ENCODE peak calls at places on chromosome 7, in eight cellular contexts. W is epithelial cell of esophagus, G is astrocyte, Y is lower leg skin, P is choroid plexus epithelial cell, O is A549, A is IMR-90, L is AG09309. T is an unnamed sample.

GRCh38 chr7:6258440-6259182 is 13.8 kb downstream of the CYTH3 start:
- DNase-seq in W (no peak), G (peak), Y (no peak), P (peak), O (no peak), A (peak), L (no peak), T (no peak)

GRCh38 chr7:124618871-124619270 is 146.7 kb downstream of the GPR37 start:
- DNase-seq in W (no peak), G (no peak), Y (no peak), P (no peak), O (no peak), A (no peak), L (no peak), T (no peak)

GRCh38 chr7:18019562-18019961 is 8.1 kb downstream of the PRPS1L1 start:
- DNase-seq in W (peak), G (peak), Y (no peak), P (peak), O (peak), A (peak), L (peak), T (no peak)

GRCh38 chr7:148883233-148884048 is 650 bp downstream of the EZH2 start:
- DNase-seq in W (no peak), G (no peak), Y (peak), P (no peak), O (peak), A (no peak), L (no peak), T (peak)

GRCh38 chr7:134083766-134084487 is 43.2 kb upstream of the LRGUK start:
- DNase-seq in W (peak), G (peak), Y (no peak), P (peak), O (no peak), A (peak), L (peak), T (no peak)

GRCh38 chr7:67625257-67625713 is 628.7 kb downstream of the TYW1 start:
- DNase-seq in W (peak), G (peak), Y (peak), P (peak), O (peak), A (peak), L (no peak), T (peak)

GRCh38 chr7:154674191-154674590 is 328.7 kb downstream of the PAXIP1 start:
- DNase-seq in W (no peak), G (no peak), Y (no peak), P (no peak), O (no peak), A (no peak), L (no peak), T (no peak)

GRCh38 chr7:55028011-55028410 is 9.2 kb downstream of the EGFR start:
- DNase-seq in W (no peak), G (no peak), Y (no peak), P (no peak), O (no peak), A (peak), L (no peak), T (no peak)

GRCh38 chr7:104230606-104231005 is 22.8 kb upstream of the ORC5 start:
- DNase-seq in W (no peak), G (peak), Y (no peak), P (peak), O (no peak), A (peak), L (no peak), T (no peak)

GRCh38 chr7:72462311-72462710 is 50.2 kb upstream of the CALN1 start:
- DNase-seq in W (no peak), G (no peak), Y (peak), P (no peak), O (no peak), A (no peak), L (no peak), T (no peak)

DNA sequence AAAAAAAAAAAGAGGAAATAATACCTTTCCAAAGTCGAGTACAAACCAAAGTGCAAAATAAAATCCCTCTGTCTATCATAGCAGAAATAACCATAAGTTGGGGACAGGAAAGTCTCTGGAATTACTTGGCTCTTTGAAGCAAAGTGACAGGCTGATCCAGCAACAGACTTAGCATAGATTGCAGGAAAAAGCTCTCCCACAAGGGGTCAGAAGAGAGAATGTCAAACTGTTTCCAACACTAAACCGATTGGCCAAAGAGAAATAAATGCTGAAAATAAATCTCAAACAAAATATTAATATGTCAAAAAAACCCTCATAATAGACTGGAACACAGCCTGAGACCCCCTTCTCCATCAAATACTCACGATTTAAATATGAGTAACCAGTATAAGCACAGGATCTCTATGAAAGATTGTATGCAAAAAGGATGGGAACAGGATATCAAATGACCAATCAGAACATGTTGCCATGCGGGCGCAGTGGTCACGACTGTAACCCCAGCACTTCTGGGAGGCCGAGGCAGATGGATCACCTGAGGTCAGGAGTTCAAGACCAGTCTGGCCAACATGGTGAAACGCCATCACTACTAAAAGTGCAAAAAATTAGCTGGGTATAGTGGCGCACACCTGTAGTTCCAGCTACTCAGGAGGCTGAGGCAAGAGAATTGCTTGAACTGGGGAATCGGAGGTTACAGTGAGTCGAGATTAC is 1000.7 kb upstream of the LRRN3 start:
- DNase-seq in W (peak), G (peak), Y (no peak), P (peak), O (no peak), A (peak), L (no peak), T (no peak)
- TF ChIP-seq CTCF in W (peak), G (peak), Y (no peak), P (peak), O (peak), A (peak), L (no peak), T (no peak)

DNA sequence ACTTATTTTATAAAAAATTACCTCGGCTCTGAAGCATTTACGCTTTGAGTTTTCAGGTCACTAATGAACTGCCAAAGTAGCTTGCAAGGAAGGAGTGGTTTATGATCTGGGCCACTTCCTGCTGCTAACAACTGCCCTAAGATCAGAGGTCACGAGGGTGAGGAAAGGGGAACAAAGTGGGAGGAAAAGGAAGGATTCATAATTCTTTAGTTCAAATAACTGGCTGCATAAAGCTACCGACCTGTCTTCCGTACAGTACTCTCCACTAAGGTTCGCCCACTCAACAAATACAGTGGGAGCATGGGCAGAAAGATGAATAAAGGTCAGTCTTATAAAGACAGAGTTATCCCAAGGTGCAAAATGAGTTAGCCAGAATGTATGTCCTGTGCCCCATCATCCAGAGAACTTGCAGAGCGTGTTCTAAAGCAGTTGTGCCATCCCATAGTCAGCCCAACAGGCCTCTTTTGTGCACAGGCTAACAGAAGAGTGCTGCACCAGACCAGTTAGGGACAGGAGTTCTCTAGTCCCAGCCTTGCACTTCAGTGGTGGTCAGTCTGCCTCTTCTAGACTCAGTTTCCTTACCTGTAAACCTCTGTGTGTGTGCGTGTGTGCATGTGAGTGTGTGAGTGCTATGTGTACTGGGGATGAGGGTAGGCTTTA is 65.9 kb downstream of the CREB3L2 start:
- DNase-seq in W (peak), G (no peak), Y (no peak), P (no peak), O (no peak), A (no peak), L (no peak), T (no peak)
- H3K4me3 ChIP-seq in W (no peak), G (no peak), Y (no peak), P (no peak), O (no peak), A (no peak), L (no peak), T (no peak)

GRCh38 chr7:48528689-48529088 is 357.4 kb downstream of the ABCA13 start:
- DNase-seq in W (no peak), G (no peak), Y (no peak), P (no peak), O (no peak), A (no peak), L (no peak), T (no peak)
- TF ChIP-seq CTCF in W (no peak), G (no peak), Y (no peak), P (no peak), O (no peak), A (no peak), L (no peak), T (no peak)

GRCh38 chr7:128881458-128882125 is 18.9 kb downstream of the ATP6V1F start:
- DNase-seq in W (no peak), G (no peak), Y (no peak), P (no peak), O (no peak), A (no peak), L (no peak), T (no peak)

GRCh38 chr7:128882134-128882533 is 19.5 kb downstream of the ATP6V1F start:
- DNase-seq in W (no peak), G (no peak), Y (no peak), P (no peak), O (no peak), A (no peak), L (no peak), T (no peak)

GRCh38 chr7:128884561-128885369 is 22.1 kb downstream of the ATP6V1F start:
- DNase-seq in W (no peak), G (no peak), Y (no peak), P (no peak), O (no peak), A (no peak), L (no peak), T (no peak)

GRCh38 chr7:128885370-128886187 is 22.9 kb downstream of the ATP6V1F start:
- DNase-seq in W (no peak), G (no peak), Y (no peak), P (no peak), O (no peak), A (no peak), L (no peak), T (no peak)

GRCh38 chr7:128883622-128884549 is 21.2 kb downstream of the ATP6V1F start:
- DNase-seq in W (peak), G (no peak), Y (peak), P (peak), O (peak), A (peak), L (no peak), T (peak)
- H3K4me3 ChIP-seq in W (no peak), G (no peak), Y (no peak), P (no peak), O (no peak), A (no peak), L (no peak), T (no peak)

GRCh38 chr7:46687203-46687602 is 766.1 kb upstream of the IGFBP3 start:
- DNase-seq in W (no peak), G (no peak), Y (no peak), P (no peak), O (no peak), A (no peak), L (no peak), T (no peak)

GRCh38 chr7:46681865-46682503 is 760.9 kb upstream of the IGFBP3 start:
- DNase-seq in W (no peak), G (no peak), Y (peak), P (peak), O (no peak), A (no peak), L (no peak), T (no peak)

GRCh38 chr7:46682841-46683624 is 762.0 kb upstream of the IGFBP3 start:
- DNase-seq in W (peak), G (peak), Y (no peak), P (peak), O (no peak), A (peak), L (peak), T (no peak)

GRCh38 chr7:46680147-46680546 is 759.1 kb upstream of the IGFBP3 start:
- DNase-seq in W (peak), G (peak), Y (no peak), P (peak), O (no peak), A (peak), L (no peak), T (no peak)

DNA sequence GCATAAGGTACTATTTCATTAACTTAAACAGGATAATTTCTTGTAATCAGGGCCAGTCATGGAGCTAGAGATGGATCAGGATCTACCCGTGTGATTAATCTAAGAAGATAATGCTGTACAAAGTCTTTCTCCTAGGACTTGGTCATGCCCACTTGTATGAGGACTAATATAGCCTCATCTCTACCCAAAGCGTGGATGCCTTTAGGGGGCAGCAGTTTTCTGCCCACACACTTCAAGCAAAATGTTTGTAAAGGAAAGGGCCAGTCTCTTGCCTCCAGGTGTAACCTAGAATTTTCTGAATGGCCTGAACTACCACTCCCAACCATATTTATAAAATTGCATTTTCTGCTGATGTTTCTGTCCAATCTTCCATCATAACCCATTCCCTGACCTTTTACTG is 764.0 kb upstream of the IGFBP3 start:
- DNase-seq in W (no peak), G (no peak), Y (no peak), P (no peak), O (no peak), A (no peak), L (no peak), T (no peak)
- TF ChIP-seq CTCF in W (no peak), G (no peak), Y (no peak), P (peak), O (no peak), A (no peak), L (no peak), T (no peak)

GRCh38 chr7:121138262-121138933 is 149.9 kb downstream of the CPED1 start:
- DNase-seq in W (peak), G (no peak), Y (no peak), P (peak), O (no peak), A (no peak), L (no peak), T (no peak)
- H3K4me3 ChIP-seq in W (no peak), G (no peak), Y (no peak), P (no peak), O (no peak), A (no peak), L (no peak), T (no peak)

T was measured in lung.